ENCODE peak calls at places on chromosome 21, in six cellular contexts. One of them, this sample, is unnamed. For H3K4me1, the result is how much of the 10 kb centered on the place peaks cover.

GRCh38 chr21:33089439-33089838 is 19.5 kb downstream of the OLIG1 start:
- DNase-seq in psoas muscle: no peak
- DNase-seq in esophagus squamous epithelium: no peak
- DNase-seq in colonic mucosa: no peak
- DNase-seq in fibroblast of lung: no peak
- DNase-seq in left lung: peak
- DNase-seq in this sample: no peak

GRCh38 chr21:40752125-40752524 is 94.8 kb downstream of the DSCAM start:
- DNase-seq in colonic mucosa: no peak
- DNase-seq in esophagus squamous epithelium: no peak
- DNase-seq in psoas muscle: no peak
- DNase-seq in fibroblast of lung: no peak
- DNase-seq in left lung: no peak
- DNase-seq in this sample: peak

GRCh38 chr21:21712761-21713558 is 714.8 kb downstream of the NCAM2 start:
- DNase-seq in left lung: no peak
- DNase-seq in psoas muscle: no peak
- DNase-seq in esophagus squamous epithelium: no peak
- DNase-seq in colonic mucosa: no peak
- DNase-seq in fibroblast of lung: peak
- DNase-seq in this sample: no peak

GRCh38 chr21:21051109-21052055 is 53.2 kb downstream of the NCAM2 start:
- DNase-seq in esophagus squamous epithelium: no peak
- DNase-seq in left lung: no peak
- DNase-seq in fibroblast of lung: no peak
- DNase-seq in colonic mucosa: no peak
- DNase-seq in psoas muscle: no peak
- DNase-seq in this sample: no peak

GRCh38 chr21:46006547-46007497 is 25.3 kb downstream of the COL6A1 start:
- DNase-seq in esophagus squamous epithelium: no peak
- DNase-seq in left lung: no peak
- DNase-seq in psoas muscle: no peak
- DNase-seq in colonic mucosa: peak
- DNase-seq in fibroblast of lung: no peak
- DNase-seq in this sample: no peak

GRCh38 chr21:17613242-17613676 is 558 bp upstream of the BTG3 start:
- DNase-seq in colonic mucosa: peak
- DNase-seq in esophagus squamous epithelium: no peak
- DNase-seq in fibroblast of lung: peak
- DNase-seq in psoas muscle: peak
- DNase-seq in left lung: peak
- DNase-seq in this sample: no peak

GRCh38 chr21:33425825-33426224 is 22.6 kb downstream of the IFNGR2 start:
- DNase-seq in psoas muscle: no peak
- DNase-seq in left lung: no peak
- DNase-seq in fibroblast of lung: no peak
- DNase-seq in esophagus squamous epithelium: no peak
- DNase-seq in colonic mucosa: no peak
- DNase-seq in this sample: no peak

GRCh38 chr21:45976666-45977335 is 4.8 kb upstream of the COL6A1 start:
- DNase-seq in fibroblast of lung: no peak
- DNase-seq in left lung: no peak
- DNase-seq in colonic mucosa: no peak
- DNase-seq in psoas muscle: no peak
- DNase-seq in esophagus squamous epithelium: no peak
- DNase-seq in this sample: no peak

GRCh38 chr21:44593598-44594405 is 1.5 kb upstream of the KRTAP10-6 start:
- DNase-seq in fibroblast of lung: peak
- DNase-seq in psoas muscle: no peak
- DNase-seq in esophagus squamous epithelium: no peak
- DNase-seq in colonic mucosa: no peak
- DNase-seq in left lung: no peak
- DNase-seq in this sample: no peak

GRCh38 chr21:46098303-46099141 is 610 bp downstream of the COL6A2 start:
- DNase-seq in psoas muscle: peak
- DNase-seq in fibroblast of lung: no peak
- DNase-seq in esophagus squamous epithelium: no peak
- DNase-seq in left lung: peak
- DNase-seq in colonic mucosa: peak
- DNase-seq in this sample: peak

GRCh38 chr21:33750017-33750416 is 107.7 kb downstream of the ITSN1 start:
- DNase-seq in fibroblast of lung: no peak
- DNase-seq in left lung: no peak
- DNase-seq in colonic mucosa: no peak
- DNase-seq in esophagus squamous epithelium: no peak
- DNase-seq in psoas muscle: no peak
- DNase-seq in this sample: no peak

GRCh38 chr21:45991606-45992301 is 10.2 kb downstream of the COL6A1 start:
- DNase-seq in left lung: peak
- DNase-seq in esophagus squamous epithelium: no peak
- DNase-seq in psoas muscle: peak
- DNase-seq in colonic mucosa: peak
- DNase-seq in fibroblast of lung: no peak
- DNase-seq in this sample: no peak

GRCh38 chr21:17463441-17463840 is 49.4 kb upstream of the CXADR start:
- DNase-seq in esophagus squamous epithelium: no peak
- DNase-seq in colonic mucosa: no peak
- DNase-seq in psoas muscle: no peak
- DNase-seq in left lung: no peak
- DNase-seq in fibroblast of lung: peak
- DNase-seq in this sample: peak

GRCh38 chr21:34351786-34352241 is 12.0 kb upstream of the KCNE2 start:
- DNase-seq in psoas muscle: no peak
- DNase-seq in fibroblast of lung: peak
- DNase-seq in esophagus squamous epithelium: no peak
- DNase-seq in left lung: no peak
- DNase-seq in colonic mucosa: peak
- DNase-seq in this sample: peak

GRCh38 chr21:37220433-37220980 is 46.6 kb downstream of the VPS26C start:
- DNase-seq in esophagus squamous epithelium: no peak
- DNase-seq in colonic mucosa: no peak
- DNase-seq in left lung: no peak
- DNase-seq in psoas muscle: no peak
- DNase-seq in fibroblast of lung: peak
- DNase-seq in this sample: no peak

GRCh38 chr21:37223804-37224345 is 43.3 kb downstream of the VPS26C start:
- DNase-seq in colonic mucosa: no peak
- DNase-seq in fibroblast of lung: no peak
- DNase-seq in left lung: no peak
- DNase-seq in esophagus squamous epithelium: no peak
- DNase-seq in psoas muscle: no peak
- DNase-seq in this sample: no peak

GRCh38 chr21:37219766-37220432 is 47.2 kb downstream of the VPS26C start:
- DNase-seq in psoas muscle: no peak
- DNase-seq in fibroblast of lung: peak
- DNase-seq in esophagus squamous epithelium: no peak
- DNase-seq in left lung: no peak
- DNase-seq in colonic mucosa: no peak
- DNase-seq in this sample: no peak

GRCh38 chr21:37224861-37225260 is 42.3 kb downstream of the VPS26C start:
- DNase-seq in esophagus squamous epithelium: no peak
- DNase-seq in left lung: no peak
- DNase-seq in psoas muscle: no peak
- DNase-seq in fibroblast of lung: no peak
- DNase-seq in colonic mucosa: no peak
- DNase-seq in this sample: no peak

GRCh38 chr21:37220981-37221664 is 46.0 kb downstream of the VPS26C start:
- DNase-seq in esophagus squamous epithelium: peak
- DNase-seq in fibroblast of lung: peak
- DNase-seq in psoas muscle: peak
- DNase-seq in colonic mucosa: peak
- DNase-seq in left lung: peak
- DNase-seq in this sample: peak
- H3K4me1 ChIP-seq in esophagus squamous epithelium: under half
- H3K4me1 ChIP-seq in fibroblast of lung: under half
- H3K4me1 ChIP-seq in psoas muscle: under half
- H3K4me1 ChIP-seq in colonic mucosa: under half
- H3K4me1 ChIP-seq in left lung: under half
- H3K4me1 ChIP-seq in this sample: under half

GRCh38 chr21:15010645-15011044 is 54.2 kb downstream of the NRIP1 start:
- DNase-seq in esophagus squamous epithelium: no peak
- DNase-seq in fibroblast of lung: peak
- DNase-seq in left lung: no peak
- DNase-seq in colonic mucosa: no peak
- DNase-seq in psoas muscle: no peak
- DNase-seq in this sample: no peak
- TF ChIP-seq CTCF in esophagus squamous epithelium: no peak
- TF ChIP-seq CTCF in fibroblast of lung: no peak
- TF ChIP-seq CTCF in left lung: no peak
- TF ChIP-seq CTCF in colonic mucosa: no peak
- TF ChIP-seq CTCF in psoas muscle: no peak
- TF ChIP-seq CTCF in this sample: no peak

GRCh38 chr21:42538479-42539275 is 25.0 kb downstream of the SLC37A1 start:
- DNase-seq in left lung: no peak
- DNase-seq in colonic mucosa: no peak
- DNase-seq in fibroblast of lung: no peak
- DNase-seq in esophagus squamous epithelium: no peak
- DNase-seq in psoas muscle: no peak
- DNase-seq in this sample: no peak

GRCh38 chr21:42534901-42535378 is 21.3 kb downstream of the SLC37A1 start:
- DNase-seq in fibroblast of lung: no peak
- DNase-seq in esophagus squamous epithelium: no peak
- DNase-seq in colonic mucosa: no peak
- DNase-seq in left lung: no peak
- DNase-seq in psoas muscle: no peak
- DNase-seq in this sample: no peak

GRCh38 chr21:42535602-42536171 is 22.0 kb downstream of the SLC37A1 start:
- DNase-seq in fibroblast of lung: no peak
- DNase-seq in colonic mucosa: peak
- DNase-seq in left lung: peak
- DNase-seq in esophagus squamous epithelium: no peak
- DNase-seq in psoas muscle: no peak
- DNase-seq in this sample: no peak

GRCh38 chr21:42537106-42537742 is 23.6 kb downstream of the SLC37A1 start:
- DNase-seq in colonic mucosa: no peak
- DNase-seq in left lung: peak
- DNase-seq in esophagus squamous epithelium: no peak
- DNase-seq in psoas muscle: no peak
- DNase-seq in fibroblast of lung: no peak
- DNase-seq in this sample: peak

DNA sequence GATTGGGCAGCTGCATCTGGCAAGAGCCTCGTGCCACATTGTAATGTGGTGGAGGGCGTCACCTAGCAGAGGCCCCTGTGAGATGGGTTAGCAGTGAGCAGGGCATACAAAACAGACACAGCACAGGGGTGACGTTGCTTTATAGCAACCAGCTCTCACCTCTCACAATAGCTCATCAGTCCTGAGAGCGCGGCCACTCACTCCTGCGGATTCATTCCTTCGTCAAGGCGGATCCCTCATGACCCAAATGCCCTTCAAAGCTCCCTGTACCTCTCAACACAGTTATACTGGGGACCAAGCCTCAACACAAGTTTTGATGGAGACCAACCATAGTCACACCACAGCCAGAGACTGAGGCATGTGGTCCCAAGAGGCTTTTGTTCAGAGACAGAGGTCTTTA is 22.9 kb downstream of the SLC37A1 start:
- DNase-seq in psoas muscle: no peak
- DNase-seq in fibroblast of lung: no peak
- DNase-seq in left lung: peak
- DNase-seq in esophagus squamous epithelium: no peak
- DNase-seq in colonic mucosa: no peak
- DNase-seq in this sample: no peak
- H3K4me1 ChIP-seq in psoas muscle: under half
- H3K4me1 ChIP-seq in fibroblast of lung: under half
- H3K4me1 ChIP-seq in left lung: under half
- H3K4me1 ChIP-seq in esophagus squamous epithelium: under half
- H3K4me1 ChIP-seq in colonic mucosa: under half
- H3K4me1 ChIP-seq in this sample: under half

DNA sequence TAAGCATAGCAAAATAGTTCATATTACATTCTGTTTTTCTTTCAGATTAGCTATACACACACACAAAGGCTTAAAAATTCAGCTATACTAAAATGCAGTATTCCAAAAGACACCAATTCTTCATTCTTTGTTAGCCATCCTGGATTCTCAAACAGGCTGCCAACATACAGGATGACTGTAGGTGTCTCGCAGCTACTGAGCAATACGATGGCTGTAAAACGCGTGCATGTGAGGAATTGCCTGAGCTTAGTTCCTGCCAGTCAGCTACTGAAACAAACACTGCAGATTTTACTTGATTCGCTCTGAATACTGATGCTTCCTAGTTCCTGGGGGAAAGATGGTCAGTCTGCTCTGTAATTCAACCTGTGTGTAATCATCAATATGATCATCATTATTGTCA is 24.7 kb upstream of the HMGN1 start:
- DNase-seq in colonic mucosa: no peak
- DNase-seq in left lung: no peak
- DNase-seq in psoas muscle: no peak
- DNase-seq in fibroblast of lung: peak
- DNase-seq in esophagus squamous epithelium: no peak
- DNase-seq in this sample: peak
- TF ChIP-seq CTCF in colonic mucosa: peak
- TF ChIP-seq CTCF in left lung: no peak
- TF ChIP-seq CTCF in psoas muscle: peak
- TF ChIP-seq CTCF in fibroblast of lung: peak
- TF ChIP-seq CTCF in esophagus squamous epithelium: no peak
- TF ChIP-seq CTCF in this sample: peak

GRCh38 chr21:14452842-14453241 is 69.9 kb upstream of the HSPA13 start:
- DNase-seq in psoas muscle: no peak
- DNase-seq in esophagus squamous epithelium: no peak
- DNase-seq in colonic mucosa: no peak
- DNase-seq in left lung: no peak
- DNase-seq in fibroblast of lung: no peak
- DNase-seq in this sample: no peak
- H3K4me1 ChIP-seq in psoas muscle: under half
- H3K4me1 ChIP-seq in esophagus squamous epithelium: under half
- H3K4me1 ChIP-seq in colonic mucosa: under half
- H3K4me1 ChIP-seq in left lung: under half
- H3K4me1 ChIP-seq in fibroblast of lung: under half
- H3K4me1 ChIP-seq in this sample: under half

GRCh38 chr21:26834181-26834945 is 10.8 kb downstream of the ADAMTS1 start:
- DNase-seq in left lung: no peak
- DNase-seq in colonic mucosa: no peak
- DNase-seq in fibroblast of lung: no peak
- DNase-seq in psoas muscle: no peak
- DNase-seq in esophagus squamous epithelium: no peak
- DNase-seq in this sample: no peak
- TF ChIP-seq CTCF in left lung: no peak
- TF ChIP-seq CTCF in colonic mucosa: no peak
- TF ChIP-seq CTCF in fibroblast of lung: peak
- TF ChIP-seq CTCF in psoas muscle: peak
- TF ChIP-seq CTCF in esophagus squamous epithelium: peak
- TF ChIP-seq CTCF in this sample: peak

GRCh38 chr21:42009018-42009830 is 936 bp downstream of the ZBTB21 start:
- DNase-seq in colonic mucosa: peak
- DNase-seq in psoas muscle: peak
- DNase-seq in esophagus squamous epithelium: no peak
- DNase-seq in left lung: peak
- DNase-seq in fibroblast of lung: peak
- DNase-seq in this sample: peak

GRCh38 chr21:42004406-42005199 is 5.6 kb downstream of the ZBTB21 start:
- DNase-seq in esophagus squamous epithelium: no peak
- DNase-seq in fibroblast of lung: no peak
- DNase-seq in colonic mucosa: no peak
- DNase-seq in left lung: no peak
- DNase-seq in psoas muscle: no peak
- DNase-seq in this sample: no peak

GRCh38 chr21:42009831-42010506 is at the start of gene ZBTB21:
- DNase-seq in psoas muscle: peak
- DNase-seq in esophagus squamous epithelium: peak
- DNase-seq in left lung: peak
- DNase-seq in colonic mucosa: peak
- DNase-seq in fibroblast of lung: peak
- DNase-seq in this sample: peak

GRCh38 chr21:42007541-42007940 is 2.6 kb downstream of the ZBTB21 start:
- DNase-seq in fibroblast of lung: no peak
- DNase-seq in colonic mucosa: no peak
- DNase-seq in esophagus squamous epithelium: no peak
- DNase-seq in left lung: no peak
- DNase-seq in psoas muscle: no peak
- DNase-seq in this sample: no peak

GRCh38 chr21:42006765-42007164 is 3.4 kb downstream of the ZBTB21 start:
- DNase-seq in psoas muscle: no peak
- DNase-seq in esophagus squamous epithelium: no peak
- DNase-seq in fibroblast of lung: peak
- DNase-seq in colonic mucosa: no peak
- DNase-seq in left lung: no peak
- DNase-seq in this sample: no peak
- H3K4me1 ChIP-seq in psoas muscle: under half
- H3K4me1 ChIP-seq in esophagus squamous epithelium: half or more
- H3K4me1 ChIP-seq in fibroblast of lung: under half
- H3K4me1 ChIP-seq in colonic mucosa: under half
- H3K4me1 ChIP-seq in left lung: under half
- H3K4me1 ChIP-seq in this sample: under half

This sample was measured in neural progenitor cell.